ENCODE peak calls at places on chromosomes 12 and 14, in seven cellular contexts. One of them, this sample, is unnamed.

GRCh38 chr12:83473408-83474095 is 786.8 kb downstream of the TMTC2 start:
- DNase-seq in stimulated activated CD4-positive, alpha-beta T cell treated with anti-CD3 and anti-CD28 coated beads, Interleukin-4, amount 100 ng/mL, for 24 hours: no peak
- DNase-seq in GM13976: no peak
- DNase-seq in iris pigment epithelial cell: no peak
- DNase-seq in AG09309: peak
- DNase-seq in brain pericyte: no peak
- DNase-seq in HS-5: peak
- DNase-seq in this sample: no peak

GRCh38 chr12:60269611-60270269 is 673.9 kb downstream of the SLC16A7 start:
- DNase-seq in HS-5: no peak
- DNase-seq in AG09309: no peak
- DNase-seq in stimulated activated CD4-positive, alpha-beta T cell treated with anti-CD3 and anti-CD28 coated beads, Interleukin-4, amount 100 ng/mL, for 24 hours: no peak
- DNase-seq in iris pigment epithelial cell: no peak
- DNase-seq in brain pericyte: no peak
- DNase-seq in GM13976: no peak
- DNase-seq in this sample: no peak

GRCh38 chr12:2582631-2583616 is 211.8 kb upstream of the FKBP4 start:
- DNase-seq in GM13976: peak
- DNase-seq in brain pericyte: no peak
- DNase-seq in AG09309: no peak
- DNase-seq in HS-5: no peak
- DNase-seq in iris pigment epithelial cell: peak
- DNase-seq in stimulated activated CD4-positive, alpha-beta T cell treated with anti-CD3 and anti-CD28 coated beads, Interleukin-4, amount 100 ng/mL, for 24 hours: peak
- DNase-seq in this sample: no peak

GRCh38 chr12:39441963-39442894 is 691 bp downstream of the KIF21A start:
- DNase-seq in iris pigment epithelial cell: peak
- DNase-seq in AG09309: no peak
- DNase-seq in HS-5: peak
- DNase-seq in brain pericyte: no peak
- DNase-seq in stimulated activated CD4-positive, alpha-beta T cell treated with anti-CD3 and anti-CD28 coated beads, Interleukin-4, amount 100 ng/mL, for 24 hours: peak
- DNase-seq in GM13976: peak
- DNase-seq in this sample: no peak

GRCh38 chr12:122079038-122079531 is 529 bp downstream of the MLXIP start:
- DNase-seq in iris pigment epithelial cell: no peak
- DNase-seq in stimulated activated CD4-positive, alpha-beta T cell treated with anti-CD3 and anti-CD28 coated beads, Interleukin-4, amount 100 ng/mL, for 24 hours: no peak
- DNase-seq in HS-5: no peak
- DNase-seq in AG09309: no peak
- DNase-seq in brain pericyte: no peak
- DNase-seq in GM13976: no peak
- DNase-seq in this sample: no peak

GRCh38 chr14:69669375-69669774 is 58.0 kb downstream of the SUSD6 start:
- DNase-seq in iris pigment epithelial cell: no peak
- DNase-seq in GM13976: no peak
- DNase-seq in HS-5: no peak
- DNase-seq in stimulated activated CD4-positive, alpha-beta T cell treated with anti-CD3 and anti-CD28 coated beads, Interleukin-4, amount 100 ng/mL, for 24 hours: no peak
- DNase-seq in brain pericyte: no peak
- DNase-seq in AG09309: no peak
- DNase-seq in this sample: no peak

GRCh38 chr12:111126331-111126730 is 206.0 kb upstream of the MYL2 start:
- DNase-seq in GM13976: no peak
- DNase-seq in AG09309: no peak
- DNase-seq in stimulated activated CD4-positive, alpha-beta T cell treated with anti-CD3 and anti-CD28 coated beads, Interleukin-4, amount 100 ng/mL, for 24 hours: no peak
- DNase-seq in brain pericyte: no peak
- DNase-seq in iris pigment epithelial cell: peak
- DNase-seq in HS-5: no peak
- DNase-seq in this sample: no peak

GRCh38 chr12:71710276-71711125 is 24.6 kb downstream of the TMEM19 start:
- DNase-seq in stimulated activated CD4-positive, alpha-beta T cell treated with anti-CD3 and anti-CD28 coated beads, Interleukin-4, amount 100 ng/mL, for 24 hours: no peak
- DNase-seq in AG09309: no peak
- DNase-seq in iris pigment epithelial cell: peak
- DNase-seq in brain pericyte: peak
- DNase-seq in GM13976: no peak
- DNase-seq in HS-5: peak
- DNase-seq in this sample: peak

GRCh38 chr12:10756194-10756593 is 33.1 kb upstream of the YBX3 start:
- DNase-seq in brain pericyte: no peak
- DNase-seq in stimulated activated CD4-positive, alpha-beta T cell treated with anti-CD3 and anti-CD28 coated beads, Interleukin-4, amount 100 ng/mL, for 24 hours: no peak
- DNase-seq in HS-5: no peak
- DNase-seq in AG09309: no peak
- DNase-seq in iris pigment epithelial cell: no peak
- DNase-seq in GM13976: no peak
- DNase-seq in this sample: no peak

GRCh38 chr14:101894365-101895113 is 69.8 kb upstream of the DYNC1H1 start:
- DNase-seq in AG09309: no peak
- DNase-seq in stimulated activated CD4-positive, alpha-beta T cell treated with anti-CD3 and anti-CD28 coated beads, Interleukin-4, amount 100 ng/mL, for 24 hours: no peak
- DNase-seq in iris pigment epithelial cell: no peak
- DNase-seq in GM13976: no peak
- DNase-seq in HS-5: no peak
- DNase-seq in brain pericyte: no peak
- DNase-seq in this sample: no peak

GRCh38 chr14:103607039-103607668 is 21.9 kb upstream of the KLC1 start:
- DNase-seq in GM13976: peak
- DNase-seq in iris pigment epithelial cell: peak
- DNase-seq in HS-5: peak
- DNase-seq in brain pericyte: peak
- DNase-seq in stimulated activated CD4-positive, alpha-beta T cell treated with anti-CD3 and anti-CD28 coated beads, Interleukin-4, amount 100 ng/mL, for 24 hours: peak
- DNase-seq in AG09309: peak
- DNase-seq in this sample: peak

GRCh38 chr12:27217590-27217989 is 26.5 kb upstream of the STK38L start:
- DNase-seq in GM13976: no peak
- DNase-seq in brain pericyte: no peak
- DNase-seq in iris pigment epithelial cell: no peak
- DNase-seq in stimulated activated CD4-positive, alpha-beta T cell treated with anti-CD3 and anti-CD28 coated beads, Interleukin-4, amount 100 ng/mL, for 24 hours: no peak
- DNase-seq in AG09309: no peak
- DNase-seq in HS-5: no peak
- DNase-seq in this sample: no peak

GRCh38 chr12:10928746-10929286 is at the start of gene PRH2:
- DNase-seq in stimulated activated CD4-positive, alpha-beta T cell treated with anti-CD3 and anti-CD28 coated beads, Interleukin-4, amount 100 ng/mL, for 24 hours: no peak
- DNase-seq in HS-5: no peak
- DNase-seq in iris pigment epithelial cell: no peak
- DNase-seq in GM13976: no peak
- DNase-seq in AG09309: no peak
- DNase-seq in brain pericyte: no peak
- DNase-seq in this sample: no peak

GRCh38 chr12:101648195-101648594 is 49.2 kb upstream of the CHPT1 start:
- DNase-seq in brain pericyte: no peak
- DNase-seq in AG09309: no peak
- DNase-seq in HS-5: no peak
- DNase-seq in GM13976: no peak
- DNase-seq in stimulated activated CD4-positive, alpha-beta T cell treated with anti-CD3 and anti-CD28 coated beads, Interleukin-4, amount 100 ng/mL, for 24 hours: no peak
- DNase-seq in iris pigment epithelial cell: no peak
- DNase-seq in this sample: no peak

GRCh38 chr12:98870521-98870920 is 225.4 kb downstream of the APAF1 start:
- DNase-seq in iris pigment epithelial cell: no peak
- DNase-seq in brain pericyte: no peak
- DNase-seq in HS-5: no peak
- DNase-seq in GM13976: no peak
- DNase-seq in AG09309: no peak
- DNase-seq in stimulated activated CD4-positive, alpha-beta T cell treated with anti-CD3 and anti-CD28 coated beads, Interleukin-4, amount 100 ng/mL, for 24 hours: no peak
- DNase-seq in this sample: no peak

GRCh38 chr12:123151679-123152454 is 977 bp upstream of the PITPNM2 start:
- DNase-seq in HS-5: no peak
- DNase-seq in GM13976: no peak
- DNase-seq in AG09309: no peak
- DNase-seq in iris pigment epithelial cell: no peak
- DNase-seq in brain pericyte: no peak
- DNase-seq in stimulated activated CD4-positive, alpha-beta T cell treated with anti-CD3 and anti-CD28 coated beads, Interleukin-4, amount 100 ng/mL, for 24 hours: no peak
- DNase-seq in this sample: no peak